ENCODE peak calls at places on chromosomes 11 and 22, in nine cellular contexts. V is fibroblast of the aortic adventitia; X is WERI-Rb-1; W is HFFc6; M is testis; N is stimulated activated CD4-positive, alpha-beta T cell treated with anti-CD3 and anti-CD28 coated beads, TNF-alpha, amount 100 ng/mL, for 48 hours; P is HT1080; Z is GM12865; T is head of caudate nucleus. E is an unnamed sample.

GRCh38 chr22:18152519-18152918 is 2.5 kb downstream of the USP18 start:
- DNase-seq in N (no peak), P (no peak), M (no peak), W (no peak), T (no peak), X (no peak), V (no peak), Z (peak; percentile 72), E (no peak)

GRCh38 chr22:36325163-36326031 is 62.4 kb downstream of the MYH9 start:
- DNase-seq in X (no peak), W (peak; percentile 82), M (peak; percentile 61), V (peak; percentile 99), P (no peak), N (no peak), Z (no peak), T (no peak), E (no peak)

GRCh38 chr11:66744485-66745355 is 15.7 kb upstream of the SPTBN2 start:
- DNase-seq in W (peak; percentile 54), M (peak; percentile 86), Z (peak; percentile 89), N (peak; percentile 75), V (peak; percentile 55), T (peak; percentile 93), P (peak; percentile 63), X (peak; percentile 91), E (peak; percentile 46)

GRCh38 chr11:15113381-15113780 is 1.3 kb upstream of the INSC start:
- DNase-seq in Z (peak; percentile 89), P (peak; percentile 44), T (no peak), V (no peak), W (no peak), N (no peak), M (no peak), X (no peak), E (peak; percentile 92)

GRCh38 chr11:100855466-100856067 is 168.5 kb downstream of the ARHGAP42 start:
- DNase-seq in Z (peak; percentile 50), X (no peak), W (peak; percentile 43), V (peak; percentile 83), P (peak; percentile 47), M (no peak), N (no peak), T (no peak), E (peak; percentile 5)

GRCh38 chr11:109791337-109791736 is 301.9 kb upstream of the ZC3H12C start:
- DNase-seq in V (no peak), W (no peak), P (no peak), T (no peak), M (no peak), N (no peak), Z (no peak), X (no peak), E (no peak)

GRCh38 chr11:88434333-88434976 is 96.9 kb upstream of the CTSC start:
- DNase-seq in W (no peak), T (no peak), M (no peak), N (no peak), P (no peak), X (no peak), V (no peak), Z (peak; percentile 29), E (no peak)

GRCh38 chr11:1882265-1883238 is 9.1 kb downstream of the PRR33 start:
- DNase-seq in X (peak; percentile 80), V (peak; percentile 70), Z (peak; percentile 82), N (peak; percentile 63), P (peak; percentile 64), W (peak; percentile 29), M (peak; percentile 87), T (peak; percentile 86), E (no peak)

GRCh38 chr11:132249256-132249655 is 878.8 kb downstream of the NTM start:
- DNase-seq in M (no peak), Z (no peak), V (no peak), T (no peak), N (no peak), X (no peak), W (no peak), P (peak; percentile 11), E (no peak)

GRCh38 chr22:26666035-26666338 is 8.6 kb downstream of the MIAT start:
- DNase-seq in X (no peak), M (no peak), N (no peak), P (no peak), W (peak; percentile 70), Z (no peak), T (no peak), V (peak; percentile 52), E (no peak)

GRCh38 chr11:29256580-29256979 is 760.2 kb downstream of the KCNA4 start:
- DNase-seq in M (no peak), W (no peak), X (no peak), P (no peak), N (no peak), T (no peak), Z (peak; percentile 34), V (no peak), E (no peak)

GRCh38 chr11:118251858-118252652 is at the start of gene MPZL3:
- DNase-seq in X (peak; percentile 76), P (peak; percentile 76), V (peak; percentile 52), N (peak; percentile 74), Z (peak; percentile 94), M (peak; percentile 94), T (peak; percentile 87), W (no peak), E (peak; percentile 73)

GRCh38 chr11:84097186-84097585 is 811.0 kb upstream of the CCDC90B start:
- DNase-seq in W (no peak), P (no peak), M (no peak), N (no peak), T (no peak), X (no peak), Z (no peak), V (peak; percentile 1), E (no peak)

GRCh38 chr11:636511-637332 is at the start of gene DRD4:
- DNase-seq in Z (no peak), T (no peak), V (peak; percentile 26), P (no peak), X (no peak), M (no peak), N (no peak), W (no peak), E (no peak)

GRCh38 chr11:86492370-86493030 is 117.8 kb downstream of the CCDC81 start:
- DNase-seq in Z (no peak), P (no peak), X (no peak), V (peak; percentile 51), W (no peak), T (no peak), N (no peak), M (no peak), E (no peak)

GRCh38 chr11:133896028-133896427 is 50.7 kb upstream of the SPATA19 start:
- DNase-seq in X (no peak), T (peak; percentile 25), M (no peak), N (no peak), Z (peak; percentile 50), P (no peak), V (no peak), W (no peak), E (no peak)

GRCh38 chr11:87301785-87302540 is 264.2 kb downstream of the TMEM135 start:
- DNase-seq in Z (no peak), M (no peak), V (no peak), X (no peak), T (no peak), P (no peak), W (no peak), N (no peak), E (no peak)

GRCh38 chr11:68673291-68673930 is 10.9 kb upstream of the GAL start:
- DNase-seq in X (no peak), W (no peak), N (no peak), P (no peak), V (no peak), T (no peak), M (no peak), Z (no peak), E (no peak)

GRCh38 chr11:16817321-16817720 is 78.9 kb downstream of the C11orf58 start:
- DNase-seq in N (no peak), T (peak; percentile 53), P (no peak), W (no peak), V (no peak), M (no peak), X (no peak), Z (no peak), E (no peak)

GRCh38 chr11:9489366-9489765 is 28.6 kb downstream of the ZNF143 start:
- DNase-seq in P (peak; percentile 19), W (peak; percentile 57), Z (no peak), T (no peak), V (peak; percentile 84), M (no peak), N (no peak), X (no peak), E (no peak)

GRCh38 chr11:106389096-106389495 is 311.6 kb downstream of the AASDHPPT start:
- DNase-seq in T (no peak), W (peak; percentile 47), N (no peak), X (no peak), M (no peak), V (peak; percentile 75), P (peak; percentile 73), Z (no peak), E (no peak)

GRCh38 chr11:18493310-18493709 is 33.4 kb downstream of the TSG101 start:
- DNase-seq in W (no peak), T (no peak), N (no peak), P (no peak), Z (no peak), X (no peak), M (no peak), V (no peak), E (no peak)

GRCh38 chr22:42577623-42578240 is 24.0 kb downstream of the SERHL2 start:
- DNase-seq in M (no peak), W (no peak), P (no peak), T (no peak), V (no peak), N (no peak), X (no peak), Z (no peak), E (no peak)